ENCODE peak calls at places on chromosomes 5 and 9, in ten cellular contexts. One of them, this sample, is unnamed.

GRCh38 chr5:3075309-3075708 is 323.8 kb upstream of the IRX2 start:
- DNase-seq in WTC11: no peak
- DNase-seq in T1000: no peak
- DNase-seq in activated CD8-positive, alpha-beta memory T cell treated with anti-CD3 and anti-CD28 coated beads for 48 hours: no peak
- DNase-seq in NCI-H345: no peak
- DNase-seq in CD8-positive, alpha-beta memory T cell: no peak
- DNase-seq in T-cell: no peak
- DNase-seq in activated T-cell treated with anti-CD3 and anti-CD28 coated beads for 1 hour: no peak
- DNase-seq in stimulated activated CD8-positive, alpha-beta memory T cell treated with anti-CD3 and anti-CD28 coated beads, Interleukin-7, amount 100 ng/mL, for 24 hours: no peak
- DNase-seq in mucosa of gallbladder: no peak
- DNase-seq in this sample: no peak

GRCh38 chr5:67350185-67350584 is 153.6 kb upstream of the CD180 start:
- DNase-seq in WTC11: no peak
- DNase-seq in T1000: no peak
- DNase-seq in activated CD8-positive, alpha-beta memory T cell treated with anti-CD3 and anti-CD28 coated beads for 48 hours: no peak
- DNase-seq in NCI-H345: no peak
- DNase-seq in CD8-positive, alpha-beta memory T cell: no peak
- DNase-seq in T-cell: no peak
- DNase-seq in activated T-cell treated with anti-CD3 and anti-CD28 coated beads for 1 hour: no peak
- DNase-seq in stimulated activated CD8-positive, alpha-beta memory T cell treated with anti-CD3 and anti-CD28 coated beads, Interleukin-7, amount 100 ng/mL, for 24 hours: no peak
- DNase-seq in mucosa of gallbladder: no peak
- DNase-seq in this sample: no peak

GRCh38 chr5:151799407-151799806 is 27.7 kb downstream of the G3BP1 start:
- DNase-seq in WTC11: no peak
- DNase-seq in T1000: no peak
- DNase-seq in activated CD8-positive, alpha-beta memory T cell treated with anti-CD3 and anti-CD28 coated beads for 48 hours: no peak
- DNase-seq in NCI-H345: no peak
- DNase-seq in CD8-positive, alpha-beta memory T cell: no peak
- DNase-seq in T-cell: no peak
- DNase-seq in activated T-cell treated with anti-CD3 and anti-CD28 coated beads for 1 hour: no peak
- DNase-seq in stimulated activated CD8-positive, alpha-beta memory T cell treated with anti-CD3 and anti-CD28 coated beads, Interleukin-7, amount 100 ng/mL, for 24 hours: no peak
- DNase-seq in mucosa of gallbladder: no peak
- DNase-seq in this sample: no peak

GRCh38 chr5:90632799-90633198 is 74.2 kb downstream of the ADGRV1 start:
- DNase-seq in WTC11: no peak
- DNase-seq in T1000: no peak
- DNase-seq in activated CD8-positive, alpha-beta memory T cell treated with anti-CD3 and anti-CD28 coated beads for 48 hours: no peak
- DNase-seq in NCI-H345: no peak
- DNase-seq in CD8-positive, alpha-beta memory T cell: no peak
- DNase-seq in T-cell: no peak
- DNase-seq in activated T-cell treated with anti-CD3 and anti-CD28 coated beads for 1 hour: no peak
- DNase-seq in stimulated activated CD8-positive, alpha-beta memory T cell treated with anti-CD3 and anti-CD28 coated beads, Interleukin-7, amount 100 ng/mL, for 24 hours: no peak
- DNase-seq in mucosa of gallbladder: no peak
- DNase-seq in this sample: no peak

GRCh38 chr5:143080982-143081381 is 310.8 kb downstream of the ARHGAP26 start:
- DNase-seq in WTC11: no peak
- DNase-seq in T1000: no peak
- DNase-seq in activated CD8-positive, alpha-beta memory T cell treated with anti-CD3 and anti-CD28 coated beads for 48 hours: no peak
- DNase-seq in NCI-H345: no peak
- DNase-seq in CD8-positive, alpha-beta memory T cell: no peak
- DNase-seq in T-cell: no peak
- DNase-seq in activated T-cell treated with anti-CD3 and anti-CD28 coated beads for 1 hour: no peak
- DNase-seq in stimulated activated CD8-positive, alpha-beta memory T cell treated with anti-CD3 and anti-CD28 coated beads, Interleukin-7, amount 100 ng/mL, for 24 hours: no peak
- DNase-seq in mucosa of gallbladder: no peak
- DNase-seq in this sample: no peak

GRCh38 chr9:131839281-131840084 is 99.6 kb upstream of the RAPGEF1 start:
- DNase-seq in WTC11: no peak
- DNase-seq in T1000: peak
- DNase-seq in activated CD8-positive, alpha-beta memory T cell treated with anti-CD3 and anti-CD28 coated beads for 48 hours: peak
- DNase-seq in NCI-H345: no peak
- DNase-seq in CD8-positive, alpha-beta memory T cell: no peak
- DNase-seq in T-cell: peak
- DNase-seq in activated T-cell treated with anti-CD3 and anti-CD28 coated beads for 1 hour: peak
- DNase-seq in stimulated activated CD8-positive, alpha-beta memory T cell treated with anti-CD3 and anti-CD28 coated beads, Interleukin-7, amount 100 ng/mL, for 24 hours: no peak
- DNase-seq in mucosa of gallbladder: no peak
- DNase-seq in this sample: no peak

GRCh38 chr5:1010641-1011046 is 2.0 kb downstream of the NKD2 start:
- DNase-seq in WTC11: peak
- DNase-seq in T1000: no peak
- DNase-seq in activated CD8-positive, alpha-beta memory T cell treated with anti-CD3 and anti-CD28 coated beads for 48 hours: no peak
- DNase-seq in NCI-H345: peak
- DNase-seq in CD8-positive, alpha-beta memory T cell: no peak
- DNase-seq in T-cell: no peak
- DNase-seq in activated T-cell treated with anti-CD3 and anti-CD28 coated beads for 1 hour: no peak
- DNase-seq in stimulated activated CD8-positive, alpha-beta memory T cell treated with anti-CD3 and anti-CD28 coated beads, Interleukin-7, amount 100 ng/mL, for 24 hours: no peak
- DNase-seq in mucosa of gallbladder: no peak
- DNase-seq in this sample: no peak

GRCh38 chr5:10527281-10527950 is 36.5 kb upstream of the ANKRD33B start:
- DNase-seq in WTC11: no peak
- DNase-seq in T1000: no peak
- DNase-seq in activated CD8-positive, alpha-beta memory T cell treated with anti-CD3 and anti-CD28 coated beads for 48 hours: no peak
- DNase-seq in NCI-H345: no peak
- DNase-seq in CD8-positive, alpha-beta memory T cell: no peak
- DNase-seq in T-cell: no peak
- DNase-seq in activated T-cell treated with anti-CD3 and anti-CD28 coated beads for 1 hour: no peak
- DNase-seq in stimulated activated CD8-positive, alpha-beta memory T cell treated with anti-CD3 and anti-CD28 coated beads, Interleukin-7, amount 100 ng/mL, for 24 hours: no peak
- DNase-seq in mucosa of gallbladder: no peak
- DNase-seq in this sample: no peak

GRCh38 chr5:145479271-145479670 is 355.9 kb downstream of the PRELID2 start:
- DNase-seq in WTC11: no peak
- DNase-seq in T1000: no peak
- DNase-seq in activated CD8-positive, alpha-beta memory T cell treated with anti-CD3 and anti-CD28 coated beads for 48 hours: no peak
- DNase-seq in NCI-H345: no peak
- DNase-seq in CD8-positive, alpha-beta memory T cell: no peak
- DNase-seq in T-cell: no peak
- DNase-seq in activated T-cell treated with anti-CD3 and anti-CD28 coated beads for 1 hour: no peak
- DNase-seq in stimulated activated CD8-positive, alpha-beta memory T cell treated with anti-CD3 and anti-CD28 coated beads, Interleukin-7, amount 100 ng/mL, for 24 hours: no peak
- DNase-seq in mucosa of gallbladder: no peak
- DNase-seq in this sample: no peak

GRCh38 chr5:378301-378891 is 56.9 kb downstream of the AHRR start:
- DNase-seq in WTC11: no peak
- DNase-seq in T1000: no peak
- DNase-seq in activated CD8-positive, alpha-beta memory T cell treated with anti-CD3 and anti-CD28 coated beads for 48 hours: no peak
- DNase-seq in NCI-H345: no peak
- DNase-seq in CD8-positive, alpha-beta memory T cell: no peak
- DNase-seq in T-cell: no peak
- DNase-seq in activated T-cell treated with anti-CD3 and anti-CD28 coated beads for 1 hour: no peak
- DNase-seq in stimulated activated CD8-positive, alpha-beta memory T cell treated with anti-CD3 and anti-CD28 coated beads, Interleukin-7, amount 100 ng/mL, for 24 hours: no peak
- DNase-seq in mucosa of gallbladder: peak
- DNase-seq in this sample: peak

GRCh38 chr9:133225171-133226011 is 16.3 kb upstream of the OBP2B start:
- DNase-seq in WTC11: no peak
- DNase-seq in T1000: no peak
- DNase-seq in activated CD8-positive, alpha-beta memory T cell treated with anti-CD3 and anti-CD28 coated beads for 48 hours: no peak
- DNase-seq in NCI-H345: no peak
- DNase-seq in CD8-positive, alpha-beta memory T cell: no peak
- DNase-seq in T-cell: no peak
- DNase-seq in activated T-cell treated with anti-CD3 and anti-CD28 coated beads for 1 hour: no peak
- DNase-seq in stimulated activated CD8-positive, alpha-beta memory T cell treated with anti-CD3 and anti-CD28 coated beads, Interleukin-7, amount 100 ng/mL, for 24 hours: no peak
- DNase-seq in mucosa of gallbladder: no peak
- DNase-seq in this sample: no peak

GRCh38 chr9:70563437-70564204 is 149.2 kb upstream of the KLF9 start:
- DNase-seq in WTC11: no peak
- DNase-seq in T1000: no peak
- DNase-seq in activated CD8-positive, alpha-beta memory T cell treated with anti-CD3 and anti-CD28 coated beads for 48 hours: no peak
- DNase-seq in NCI-H345: no peak
- DNase-seq in CD8-positive, alpha-beta memory T cell: peak
- DNase-seq in T-cell: peak
- DNase-seq in activated T-cell treated with anti-CD3 and anti-CD28 coated beads for 1 hour: peak
- DNase-seq in stimulated activated CD8-positive, alpha-beta memory T cell treated with anti-CD3 and anti-CD28 coated beads, Interleukin-7, amount 100 ng/mL, for 24 hours: no peak
- DNase-seq in mucosa of gallbladder: peak
- DNase-seq in this sample: no peak

GRCh38 chr9:83505282-83505681 is 32.9 kb downstream of the FRMD3 start:
- DNase-seq in WTC11: no peak
- DNase-seq in T1000: no peak
- DNase-seq in activated CD8-positive, alpha-beta memory T cell treated with anti-CD3 and anti-CD28 coated beads for 48 hours: no peak
- DNase-seq in NCI-H345: no peak
- DNase-seq in CD8-positive, alpha-beta memory T cell: no peak
- DNase-seq in T-cell: no peak
- DNase-seq in activated T-cell treated with anti-CD3 and anti-CD28 coated beads for 1 hour: no peak
- DNase-seq in stimulated activated CD8-positive, alpha-beta memory T cell treated with anti-CD3 and anti-CD28 coated beads, Interleukin-7, amount 100 ng/mL, for 24 hours: no peak
- DNase-seq in mucosa of gallbladder: no peak
- DNase-seq in this sample: no peak

GRCh38 chr5:39998518-39998917 is 573.7 kb upstream of the DAB2 start:
- DNase-seq in WTC11: no peak
- DNase-seq in T1000: no peak
- DNase-seq in activated CD8-positive, alpha-beta memory T cell treated with anti-CD3 and anti-CD28 coated beads for 48 hours: no peak
- DNase-seq in NCI-H345: no peak
- DNase-seq in CD8-positive, alpha-beta memory T cell: no peak
- DNase-seq in T-cell: no peak
- DNase-seq in activated T-cell treated with anti-CD3 and anti-CD28 coated beads for 1 hour: no peak
- DNase-seq in stimulated activated CD8-positive, alpha-beta memory T cell treated with anti-CD3 and anti-CD28 coated beads, Interleukin-7, amount 100 ng/mL, for 24 hours: no peak
- DNase-seq in mucosa of gallbladder: no peak
- DNase-seq in this sample: no peak

GRCh38 chr9:35814106-35814840 is 569 bp downstream of the HINT2 start:
- DNase-seq in WTC11: peak
- DNase-seq in T1000: no peak
- DNase-seq in activated CD8-positive, alpha-beta memory T cell treated with anti-CD3 and anti-CD28 coated beads for 48 hours: no peak
- DNase-seq in NCI-H345: peak
- DNase-seq in CD8-positive, alpha-beta memory T cell: peak
- DNase-seq in T-cell: no peak
- DNase-seq in activated T-cell treated with anti-CD3 and anti-CD28 coated beads for 1 hour: peak
- DNase-seq in stimulated activated CD8-positive, alpha-beta memory T cell treated with anti-CD3 and anti-CD28 coated beads, Interleukin-7, amount 100 ng/mL, for 24 hours: no peak
- DNase-seq in mucosa of gallbladder: peak
- DNase-seq in this sample: no peak

GRCh38 chr5:132001647-132002561 is 9.6 kb downstream of the ACSL6 start:
- DNase-seq in WTC11: no peak
- DNase-seq in T1000: no peak
- DNase-seq in activated CD8-positive, alpha-beta memory T cell treated with anti-CD3 and anti-CD28 coated beads for 48 hours: no peak
- DNase-seq in NCI-H345: no peak
- DNase-seq in CD8-positive, alpha-beta memory T cell: no peak
- DNase-seq in T-cell: no peak
- DNase-seq in activated T-cell treated with anti-CD3 and anti-CD28 coated beads for 1 hour: no peak
- DNase-seq in stimulated activated CD8-positive, alpha-beta memory T cell treated with anti-CD3 and anti-CD28 coated beads, Interleukin-7, amount 100 ng/mL, for 24 hours: no peak
- DNase-seq in mucosa of gallbladder: no peak
- DNase-seq in this sample: no peak